ENCODE peak calls at places on chromosomes 11 and 22, in five cellular contexts. One of them, this sample, is unnamed. For H3K4me1 and H3K36me3, the result is how much of the 10 kb centered on the place peaks cover.

GRCh38 chr11:107856981-107857517 is 1.5 kb downstream of the SLC35F2 start:
- DNase-seq in pancreas: no peak
- DNase-seq in vagina: no peak
- DNase-seq in neuronal stem cell: no peak
- DNase-seq in cardiac muscle cell: no peak
- DNase-seq in this sample: no peak

GRCh38 chr11:63939351-63939920 is 634 bp downstream of the NAA40 start:
- DNase-seq in pancreas: no peak
- DNase-seq in vagina: no peak
- DNase-seq in neuronal stem cell: no peak
- DNase-seq in cardiac muscle cell: peak
- DNase-seq in this sample: no peak

GRCh38 chr22:21026783-21027692 is 5.3 kb downstream of the SLC7A4 start:
- DNase-seq in pancreas: no peak
- DNase-seq in vagina: no peak
- DNase-seq in neuronal stem cell: no peak
- DNase-seq in cardiac muscle cell: peak
- DNase-seq in this sample: peak

GRCh38 chr11:43419460-43419859 is 60.7 kb downstream of the TTC17 start:
- DNase-seq in pancreas: peak
- DNase-seq in vagina: no peak
- DNase-seq in neuronal stem cell: no peak
- DNase-seq in cardiac muscle cell: peak
- DNase-seq in this sample: no peak

GRCh38 chr22:23684561-23685031 is 6.2 kb upstream of the RGL4 start:
- DNase-seq in pancreas: no peak
- DNase-seq in vagina: no peak
- DNase-seq in neuronal stem cell: no peak
- DNase-seq in cardiac muscle cell: peak
- DNase-seq in this sample: no peak

GRCh38 chr11:63666874-63667273 is 4.3 kb downstream of the ATL3 start:
- DNase-seq in pancreas: no peak
- DNase-seq in vagina: no peak
- DNase-seq in neuronal stem cell: no peak
- DNase-seq in cardiac muscle cell: peak
- DNase-seq in this sample: no peak

GRCh38 chr22:29780781-29781676 is 13.9 kb downstream of the UQCR10 start:
- DNase-seq in pancreas: no peak
- DNase-seq in vagina: no peak
- DNase-seq in neuronal stem cell: no peak
- DNase-seq in cardiac muscle cell: peak
- DNase-seq in this sample: no peak

GRCh38 chr11:33620423-33621120 is 80.1 kb downstream of the C11orf91 start:
- DNase-seq in pancreas: no peak
- DNase-seq in vagina: no peak
- DNase-seq in neuronal stem cell: no peak
- DNase-seq in cardiac muscle cell: peak
- DNase-seq in this sample: no peak

GRCh38 chr11:64251986-64252837 is 882 bp downstream of the PLCB3 start:
- DNase-seq in pancreas: peak
- DNase-seq in vagina: no peak
- DNase-seq in neuronal stem cell: no peak
- DNase-seq in cardiac muscle cell: peak
- DNase-seq in this sample: peak

GRCh38 chr22:46561435-46561905 is 24.1 kb upstream of the CELSR1 start:
- DNase-seq in pancreas: no peak
- DNase-seq in vagina: no peak
- DNase-seq in neuronal stem cell: no peak
- DNase-seq in cardiac muscle cell: no peak
- DNase-seq in this sample: peak

GRCh38 chr11:111230122-111230465 is 15.4 kb upstream of the POU2AF2 start:
- DNase-seq in pancreas: no peak
- DNase-seq in vagina: no peak
- DNase-seq in neuronal stem cell: no peak
- DNase-seq in cardiac muscle cell: no peak
- DNase-seq in this sample: no peak

GRCh38 chr22:43110927-43111623 is 525 bp downstream of the BIK start:
- DNase-seq in pancreas: peak
- DNase-seq in vagina: no peak
- DNase-seq in neuronal stem cell: no peak
- DNase-seq in cardiac muscle cell: no peak
- DNase-seq in this sample: no peak

GRCh38 chr11:121927789-121928188 is 188.2 kb downstream of the BLID start:
- DNase-seq in pancreas: no peak
- DNase-seq in vagina: no peak
- DNase-seq in neuronal stem cell: no peak
- DNase-seq in cardiac muscle cell: no peak
- DNase-seq in this sample: no peak

GRCh38 chr22:36369922-36370781 is 17.6 kb downstream of the MYH9 start:
- DNase-seq in pancreas: peak
- DNase-seq in vagina: no peak
- DNase-seq in neuronal stem cell: no peak
- DNase-seq in cardiac muscle cell: peak
- DNase-seq in this sample: peak

GRCh38 chr11:25981998-25982397 is 349.9 kb upstream of the ANO3 start:
- DNase-seq in pancreas: peak
- DNase-seq in vagina: no peak
- DNase-seq in neuronal stem cell: peak
- DNase-seq in cardiac muscle cell: peak
- DNase-seq in this sample: no peak

GRCh38 chr11:13304655-13305340 is 27.2 kb downstream of the BMAL1 start:
- DNase-seq in pancreas: no peak
- DNase-seq in vagina: no peak
- DNase-seq in neuronal stem cell: no peak
- DNase-seq in cardiac muscle cell: no peak
- DNase-seq in this sample: no peak

GRCh38 chr11:111718436-111719325 is 47.5 kb downstream of the PPP2R1B start:
- DNase-seq in pancreas: peak
- DNase-seq in vagina: no peak
- DNase-seq in neuronal stem cell: no peak
- DNase-seq in cardiac muscle cell: peak
- DNase-seq in this sample: no peak

GRCh38 chr11:10778217-10778970 is 27.3 kb downstream of the CTR9 start:
- DNase-seq in pancreas: no peak
- DNase-seq in vagina: no peak
- DNase-seq in neuronal stem cell: no peak
- DNase-seq in cardiac muscle cell: peak
- DNase-seq in this sample: peak

GRCh38 chr11:134270250-134270714 is 5.9 kb upstream of the GLB1L3 start:
- DNase-seq in pancreas: no peak
- DNase-seq in vagina: no peak
- DNase-seq in neuronal stem cell: no peak
- DNase-seq in cardiac muscle cell: no peak
- DNase-seq in this sample: no peak

GRCh38 chr22:41526802-41527799 is 17.2 kb downstream of the POLR3H start:
- DNase-seq in pancreas: peak
- DNase-seq in vagina: no peak
- DNase-seq in neuronal stem cell: no peak
- DNase-seq in cardiac muscle cell: peak
- DNase-seq in this sample: peak

GRCh38 chr22:42202669-42203068 is 67.8 kb downstream of the TCF20 start:
- DNase-seq in pancreas: no peak
- DNase-seq in vagina: no peak
- DNase-seq in neuronal stem cell: no peak
- DNase-seq in cardiac muscle cell: peak
- DNase-seq in this sample: no peak

GRCh38 chr11:17063171-17064002 is 14.1 kb downstream of the RPS13 start:
- DNase-seq in pancreas: peak
- DNase-seq in vagina: no peak
- DNase-seq in neuronal stem cell: peak
- DNase-seq in cardiac muscle cell: peak
- DNase-seq in this sample: peak

GRCh38 chr22:31451709-31452571 is 37.7 kb downstream of the EIF4ENIF1 start:
- DNase-seq in pancreas: peak
- DNase-seq in vagina: no peak
- DNase-seq in neuronal stem cell: no peak
- DNase-seq in cardiac muscle cell: peak
- DNase-seq in this sample: no peak

GRCh38 chr22:36465232-36466021 is 16.0 kb downstream of the TXN2 start:
- DNase-seq in pancreas: peak
- DNase-seq in vagina: no peak
- DNase-seq in neuronal stem cell: no peak
- DNase-seq in cardiac muscle cell: peak
- DNase-seq in this sample: peak

GRCh38 chr22:30668306-30668655 is 606 bp upstream of the DUSP18 start:
- DNase-seq in pancreas: no peak
- DNase-seq in vagina: no peak
- DNase-seq in neuronal stem cell: no peak
- DNase-seq in cardiac muscle cell: no peak
- DNase-seq in this sample: no peak

GRCh38 chr22:47337161-47337621 is 574.7 kb downstream of the TBC1D22A start:
- DNase-seq in pancreas: peak
- DNase-seq in vagina: no peak
- DNase-seq in neuronal stem cell: no peak
- DNase-seq in cardiac muscle cell: peak
- DNase-seq in this sample: no peak

GRCh38 chr11:34928268-34928959 is 12.0 kb downstream of the PDHX start:
- DNase-seq in pancreas: no peak
- DNase-seq in vagina: no peak
- DNase-seq in neuronal stem cell: no peak
- DNase-seq in cardiac muscle cell: no peak
- DNase-seq in this sample: no peak

GRCh38 chr11:47350315-47350714 is 2.2 kb downstream of the MYBPC3 start:
- DNase-seq in pancreas: no peak
- DNase-seq in vagina: no peak
- DNase-seq in neuronal stem cell: no peak
- DNase-seq in cardiac muscle cell: no peak
- DNase-seq in this sample: no peak

GRCh38 chr11:47348859-47349258 is 3.6 kb downstream of the MYBPC3 start:
- DNase-seq in pancreas: no peak
- DNase-seq in vagina: no peak
- DNase-seq in neuronal stem cell: no peak
- DNase-seq in cardiac muscle cell: peak
- DNase-seq in this sample: no peak

GRCh38 chr11:47352556-47352955 is at the start of gene MYBPC3:
- DNase-seq in pancreas: no peak
- DNase-seq in vagina: no peak
- DNase-seq in neuronal stem cell: no peak
- DNase-seq in cardiac muscle cell: no peak
- DNase-seq in this sample: peak

GRCh38 chr11:47349521-47350095 is 2.9 kb downstream of the MYBPC3 start:
- DNase-seq in pancreas: no peak
- DNase-seq in vagina: no peak
- DNase-seq in neuronal stem cell: no peak
- DNase-seq in cardiac muscle cell: no peak
- DNase-seq in this sample: no peak

DNA sequence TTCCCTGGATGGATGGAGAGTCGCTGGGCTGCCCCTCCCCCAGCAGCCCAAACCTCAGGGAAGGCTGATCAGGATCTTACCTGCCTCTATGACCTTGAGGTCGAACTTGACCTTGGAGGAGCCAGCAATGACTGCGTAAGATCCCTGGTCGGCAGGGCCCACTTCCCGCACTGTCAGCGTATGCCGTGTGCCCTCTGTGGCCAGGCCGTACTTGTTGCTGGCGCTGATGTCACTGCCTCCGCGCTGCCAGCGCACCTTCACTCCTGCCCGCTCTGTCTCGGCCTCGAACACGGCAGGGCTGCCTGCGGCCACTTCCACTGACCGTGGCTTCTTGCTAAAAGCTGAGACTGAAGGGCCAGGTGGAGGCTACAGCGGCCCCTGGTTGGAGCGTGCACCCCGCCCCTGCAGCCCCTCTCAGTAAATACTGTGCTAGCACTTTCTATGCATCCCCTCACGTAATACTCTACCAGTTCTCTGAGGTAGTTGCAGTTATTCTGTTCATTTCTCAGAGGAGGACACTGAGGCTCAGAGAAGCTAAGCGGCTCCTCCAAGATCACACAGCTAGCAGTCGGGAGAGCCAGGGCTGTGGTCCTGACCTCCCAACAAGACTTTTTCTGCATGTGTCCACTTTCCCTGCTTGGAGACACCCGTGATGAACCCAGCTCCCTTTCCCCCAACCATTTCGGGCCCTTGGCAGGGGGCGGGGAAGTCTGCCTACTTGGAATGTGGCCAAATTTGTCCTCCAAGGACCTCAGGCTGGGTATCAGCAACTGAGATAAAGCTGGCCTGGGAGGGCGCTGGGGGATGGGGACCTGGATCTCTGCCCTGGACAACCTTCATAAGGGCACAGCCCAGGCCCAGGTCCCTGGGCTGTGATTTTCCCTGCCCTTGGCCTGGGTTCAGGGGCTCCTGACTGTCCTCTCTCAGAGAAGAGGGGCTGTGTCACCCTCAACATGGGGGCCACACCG is 1.1 kb downstream of the MYBPC3 start:
- DNase-seq in pancreas: peak
- DNase-seq in vagina: no peak
- DNase-seq in neuronal stem cell: no peak
- DNase-seq in cardiac muscle cell: peak
- DNase-seq in this sample: peak
- H3K27ac ChIP-seq in pancreas: no peak
- H3K27ac ChIP-seq in vagina: no peak
- H3K27ac ChIP-seq in neuronal stem cell: no peak
- H3K27ac ChIP-seq in cardiac muscle cell: peak
- H3K27ac ChIP-seq in this sample: peak

DNA sequence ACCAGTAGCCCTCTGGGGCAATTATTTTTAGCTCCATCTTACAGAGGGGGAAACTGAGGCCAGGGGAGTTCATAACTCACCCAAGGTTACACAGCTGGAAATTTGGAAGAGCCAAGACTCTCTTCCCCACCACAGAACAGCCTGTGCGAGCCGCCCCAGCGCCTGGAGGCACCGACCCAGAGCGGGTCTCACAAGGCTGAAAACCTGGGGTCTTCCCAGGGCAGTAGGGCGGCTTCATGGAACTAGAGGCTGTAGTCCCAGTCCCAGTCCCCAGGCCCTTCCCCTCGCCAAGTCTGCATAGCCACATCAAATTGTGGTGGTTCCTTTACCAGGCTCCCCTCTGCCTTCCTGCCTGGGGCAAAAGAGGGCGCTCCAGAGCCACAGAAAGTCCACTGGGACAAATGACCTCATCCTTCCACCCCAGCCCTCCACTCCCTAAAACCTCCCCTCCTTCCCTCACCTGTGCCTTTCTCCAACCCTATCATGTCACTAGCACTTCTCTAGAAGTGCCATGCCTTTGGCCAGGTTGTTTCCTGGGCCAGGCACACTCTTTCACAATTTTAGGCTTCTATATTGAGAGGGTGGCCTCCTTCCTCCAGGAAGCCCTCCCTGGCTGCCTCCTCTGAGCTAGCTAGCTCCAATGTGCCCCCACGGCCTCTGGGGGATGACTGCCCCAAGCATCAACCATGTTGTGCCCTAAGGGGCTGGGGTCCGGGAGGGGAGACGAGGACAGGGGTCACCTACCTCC is 15.2 kb upstream of the CDC42EP1 start:
- DNase-seq in pancreas: peak
- DNase-seq in vagina: no peak
- DNase-seq in neuronal stem cell: no peak
- DNase-seq in cardiac muscle cell: peak
- DNase-seq in this sample: peak
- H3K4me1 ChIP-seq in pancreas: under half
- H3K4me1 ChIP-seq in vagina: half or more
- H3K4me1 ChIP-seq in neuronal stem cell: under half
- H3K4me1 ChIP-seq in cardiac muscle cell: under half
- H3K4me1 ChIP-seq in this sample: half or more

GRCh38 chr11:66643745-66644437 is 5.4 kb downstream of the RBM4 start:
- DNase-seq in pancreas: no peak
- DNase-seq in vagina: no peak
- DNase-seq in neuronal stem cell: no peak
- DNase-seq in cardiac muscle cell: no peak
- DNase-seq in this sample: no peak
- H3K36me3 ChIP-seq in pancreas: under half
- H3K36me3 ChIP-seq in vagina: under half
- H3K36me3 ChIP-seq in neuronal stem cell: half or more
- H3K36me3 ChIP-seq in cardiac muscle cell: half or more
- H3K36me3 ChIP-seq in this sample: half or more

GRCh38 chr11:69274531-69275016 is 19.4 kb upstream of the MYEOV start:
- DNase-seq in pancreas: peak
- DNase-seq in vagina: no peak
- DNase-seq in neuronal stem cell: no peak
- DNase-seq in cardiac muscle cell: no peak
- DNase-seq in this sample: no peak
- H3K27ac ChIP-seq in pancreas: peak
- H3K27ac ChIP-seq in vagina: no peak
- H3K27ac ChIP-seq in neuronal stem cell: no peak
- H3K27ac ChIP-seq in cardiac muscle cell: no peak
- H3K27ac ChIP-seq in this sample: no peak